ENCODE peak calls at places on chromosomes 12 and 14, in ten cellular contexts. One of them, this sample, is unnamed.

GRCh38 chr12:63307849-63308248 is 156.8 kb upstream of the AVPR1A start:
- DNase-seq in foreskin fibroblast: no peak
- DNase-seq in frontal cortex: no peak
- DNase-seq in astrocyte of the spinal cord: no peak
- DNase-seq in amniotic epithelial cell: no peak
- DNase-seq in AG04449: no peak
- DNase-seq in stimulated activated CD8-positive, alpha-beta memory T cell treated with anti-CD3 and anti-CD28 coated beads, Interleukin-2, amount 100 ng/mL, for 48 hours: no peak
- DNase-seq in PC-9: no peak
- DNase-seq in NCI-H1105: no peak
- DNase-seq in GM20000: no peak
- DNase-seq in this sample: no peak

GRCh38 chr14:98371141-98371540 is 900.9 kb downstream of the BCL11B start:
- DNase-seq in frontal cortex: no peak
- DNase-seq in stimulated activated CD8-positive, alpha-beta memory T cell treated with anti-CD3 and anti-CD28 coated beads, Interleukin-2, amount 100 ng/mL, for 48 hours: no peak
- DNase-seq in PC-9: no peak
- DNase-seq in GM20000: no peak
- DNase-seq in amniotic epithelial cell: no peak
- DNase-seq in AG04449: no peak
- DNase-seq in foreskin fibroblast: no peak
- DNase-seq in astrocyte of the spinal cord: no peak
- DNase-seq in NCI-H1105: no peak
- DNase-seq in this sample: no peak

GRCh38 chr14:90797451-90797850 is 18.8 kb downstream of the TTC7B start:
- DNase-seq in NCI-H1105: no peak
- DNase-seq in stimulated activated CD8-positive, alpha-beta memory T cell treated with anti-CD3 and anti-CD28 coated beads, Interleukin-2, amount 100 ng/mL, for 48 hours: no peak
- DNase-seq in GM20000: no peak
- DNase-seq in PC-9: peak; percentile 38
- DNase-seq in AG04449: no peak
- DNase-seq in amniotic epithelial cell: peak; percentile 67
- DNase-seq in foreskin fibroblast: no peak
- DNase-seq in astrocyte of the spinal cord: no peak
- DNase-seq in frontal cortex: no peak
- DNase-seq in this sample: no peak

GRCh38 chr14:101029668-101030290 is 126.3 kb upstream of the RTL1 start:
- DNase-seq in amniotic epithelial cell: no peak
- DNase-seq in foreskin fibroblast: no peak
- DNase-seq in astrocyte of the spinal cord: no peak
- DNase-seq in AG04449: no peak
- DNase-seq in stimulated activated CD8-positive, alpha-beta memory T cell treated with anti-CD3 and anti-CD28 coated beads, Interleukin-2, amount 100 ng/mL, for 48 hours: no peak
- DNase-seq in NCI-H1105: no peak
- DNase-seq in GM20000: no peak
- DNase-seq in frontal cortex: no peak
- DNase-seq in PC-9: no peak
- DNase-seq in this sample: no peak

GRCh38 chr14:60095781-60096450 is 4.2 kb downstream of the PCNX4 start:
- DNase-seq in NCI-H1105: peak; percentile 5
- DNase-seq in AG04449: no peak
- DNase-seq in stimulated activated CD8-positive, alpha-beta memory T cell treated with anti-CD3 and anti-CD28 coated beads, Interleukin-2, amount 100 ng/mL, for 48 hours: no peak
- DNase-seq in GM20000: no peak
- DNase-seq in frontal cortex: no peak
- DNase-seq in PC-9: no peak
- DNase-seq in astrocyte of the spinal cord: peak; percentile 56
- DNase-seq in amniotic epithelial cell: peak; percentile 92
- DNase-seq in foreskin fibroblast: peak; percentile 75
- DNase-seq in this sample: no peak

GRCh38 chr12:125467363-125467762 is 402.1 kb downstream of the AACS start:
- DNase-seq in AG04449: no peak
- DNase-seq in astrocyte of the spinal cord: no peak
- DNase-seq in NCI-H1105: no peak
- DNase-seq in foreskin fibroblast: no peak
- DNase-seq in frontal cortex: no peak
- DNase-seq in stimulated activated CD8-positive, alpha-beta memory T cell treated with anti-CD3 and anti-CD28 coated beads, Interleukin-2, amount 100 ng/mL, for 48 hours: no peak
- DNase-seq in amniotic epithelial cell: no peak
- DNase-seq in GM20000: no peak
- DNase-seq in PC-9: no peak
- DNase-seq in this sample: no peak

GRCh38 chr12:6200266-6201198 is at the start of gene CD9:
- DNase-seq in astrocyte of the spinal cord: peak; percentile 57
- DNase-seq in GM20000: peak; percentile 74
- DNase-seq in amniotic epithelial cell: no peak
- DNase-seq in AG04449: no peak
- DNase-seq in PC-9: peak; percentile 46
- DNase-seq in frontal cortex: peak; percentile 81
- DNase-seq in stimulated activated CD8-positive, alpha-beta memory T cell treated with anti-CD3 and anti-CD28 coated beads, Interleukin-2, amount 100 ng/mL, for 48 hours: no peak
- DNase-seq in foreskin fibroblast: peak; percentile 61
- DNase-seq in NCI-H1105: peak; percentile 18
- DNase-seq in this sample: peak; percentile 41

GRCh38 chr14:100617715-100618693 is 30.8 kb upstream of the BEGAIN start:
- DNase-seq in astrocyte of the spinal cord: peak; percentile 20
- DNase-seq in amniotic epithelial cell: no peak
- DNase-seq in PC-9: no peak
- DNase-seq in foreskin fibroblast: no peak
- DNase-seq in NCI-H1105: no peak
- DNase-seq in GM20000: no peak
- DNase-seq in frontal cortex: peak; percentile 46
- DNase-seq in stimulated activated CD8-positive, alpha-beta memory T cell treated with anti-CD3 and anti-CD28 coated beads, Interleukin-2, amount 100 ng/mL, for 48 hours: no peak
- DNase-seq in AG04449: no peak
- DNase-seq in this sample: no peak

GRCh38 chr14:92666251-92666650 is 82.2 kb downstream of the LGMN start:
- DNase-seq in GM20000: no peak
- DNase-seq in frontal cortex: no peak
- DNase-seq in astrocyte of the spinal cord: no peak
- DNase-seq in NCI-H1105: no peak
- DNase-seq in foreskin fibroblast: no peak
- DNase-seq in PC-9: no peak
- DNase-seq in AG04449: no peak
- DNase-seq in stimulated activated CD8-positive, alpha-beta memory T cell treated with anti-CD3 and anti-CD28 coated beads, Interleukin-2, amount 100 ng/mL, for 48 hours: no peak
- DNase-seq in amniotic epithelial cell: no peak
- DNase-seq in this sample: no peak

This sample was measured in T47D.